ENCODE peak calls at places on chromosomes 4 and X, in ten cellular contexts. J, O, X, V, E, F, N, R, L and G are unnamed samples.
A peak's percentile ranks its signal among the peaks of the same experiment; 100 is the strongest.

GRCh38 chrX:136652822-136653723 is 5.1 kb downstream of the CD40LG start:
- DNase-seq in J (no peak), X (no peak), R (no peak), V (peak; percentile 14), L (no peak), E (no peak), N (no peak), O (no peak), F (peak; percentile 7), G (no peak)

GRCh38 chrX:148574247-148574973 is 74.0 kb downstream of the AFF2 start:
- DNase-seq in R (no peak), N (no peak), E (no peak), O (no peak), J (no peak), V (peak; percentile 9), F (no peak), X (no peak), L (no peak), G (peak; percentile 6)

GRCh38 chrX:154396948-154397887 is 959 bp upstream of the RPL10 start:
- DNase-seq in V (peak; percentile 85), F (peak; percentile 53), E (peak; percentile 39), N (peak; percentile 85), X (peak; percentile 72), R (no peak), L (no peak), J (peak; percentile 44), O (peak; percentile 94), G (peak; percentile 69)

GRCh38 chrX:13747836-13748235 is 13.3 kb downstream of the OFD1 start:
- DNase-seq in F (peak; percentile 84), R (no peak), E (peak; percentile 65), N (no peak), L (peak; percentile 34), V (peak; percentile 51), J (peak; percentile 13), O (no peak), X (peak; percentile 18), G (peak; percentile 71)

GRCh38 chr4:137901114-137901513 is 341.0 kb downstream of the SLC7A11 start:
- DNase-seq in N (no peak), E (no peak), F (no peak), J (no peak), O (no peak), V (no peak), R (no peak), X (no peak), L (no peak), G (no peak)

GRCh38 chr4:86493460-86493859 is 100.7 kb upstream of the PTPN13 start:
- DNase-seq in X (no peak), O (no peak), E (no peak), J (no peak), V (no peak), L (peak; percentile 28), F (peak; percentile 33), N (no peak), R (no peak), G (no peak)

GRCh38 chrX:54807524-54808108 is at the start of gene MAGED2:
- DNase-seq in V (no peak), L (no peak), X (peak; percentile 27), N (no peak), E (no peak), J (peak; percentile 27), R (no peak), F (peak; percentile 53), O (no peak), G (no peak)

GRCh38 chrX:11787564-11787963 is 29.5 kb downstream of the MSL3 start:
- DNase-seq in R (no peak), V (peak; percentile 19), J (peak; percentile 85), X (peak; percentile 52), F (peak; percentile 75), L (no peak), N (peak; percentile 77), O (peak; percentile 90), E (peak; percentile 58), G (peak; percentile 67)

GRCh38 chr4:6891436-6892170 is 18.0 kb upstream of the TBC1D14 start:
- DNase-seq in V (no peak), X (no peak), L (no peak), E (peak; percentile 22), F (peak; percentile 34), R (no peak), N (no peak), J (no peak), O (peak; percentile 86), G (no peak)

GRCh38 chr4:38088321-38088720 is 128.1 kb downstream of the PTTG2 start:
- DNase-seq in J (no peak), O (no peak), V (no peak), R (no peak), L (no peak), F (no peak), E (no peak), X (no peak), N (no peak), G (no peak)

GRCh38 chr4:70895405-70895804 is 6.8 kb upstream of the MOB1B start:
- DNase-seq in V (no peak), F (no peak), L (no peak), N (no peak), E (no peak), X (peak; percentile 42), R (no peak), J (no peak), O (no peak), G (no peak)

GRCh38 chr4:173367285-173367684 is 3.5 kb upstream of the SAP30 start:
- DNase-seq in N (no peak), E (no peak), F (peak; percentile 35), J (no peak), R (no peak), O (no peak), X (no peak), V (peak; percentile 48), L (no peak), G (peak; percentile 47)

DNA sequence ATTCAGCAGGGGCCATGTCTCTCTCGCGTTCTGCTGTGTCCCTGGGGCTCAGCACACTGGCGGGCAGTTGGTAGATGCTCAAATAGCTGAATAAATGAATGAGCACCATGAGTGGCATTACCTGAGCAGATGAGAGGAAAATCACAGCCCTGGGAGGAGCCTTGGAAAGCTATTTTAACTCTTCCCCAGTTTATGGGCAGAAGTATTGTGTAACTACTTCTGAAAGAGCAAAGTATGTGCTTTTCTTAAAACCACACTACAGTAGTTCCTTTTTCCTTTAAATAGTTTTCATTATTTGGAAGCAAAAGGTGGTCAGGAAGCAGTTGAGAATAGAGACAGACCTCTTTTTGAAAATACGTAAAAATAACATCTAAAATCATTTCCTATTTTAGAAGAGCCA is 3.0 kb upstream of the PLAC1 start:
- DNase-seq in J (no peak), R (no peak), E (no peak), V (no peak), X (no peak), F (no peak), L (no peak), O (no peak), N (no peak), G (no peak)
- TF ChIP-seq CTCF in J (no peak), R (no peak), E (no peak), V (no peak), X (no peak), F (no peak), L (no peak), O (no peak), N (no peak), G (no peak)

GRCh38 chr4:147628415-147628814 is 11.2 kb downstream of the TMEM184C start:
- DNase-seq in O (no peak), X (no peak), F (peak; percentile 28), E (no peak), V (no peak), N (no peak), R (no peak), L (no peak), J (no peak), G (no peak)

GRCh38 chr4:147620315-147620714 is 3.1 kb downstream of the TMEM184C start:
- DNase-seq in F (no peak), R (no peak), N (no peak), E (no peak), J (no peak), V (no peak), O (no peak), L (no peak), X (no peak), G (no peak)

GRCh38 chr4:147626903-147627302 is 9.7 kb downstream of the TMEM184C start:
- DNase-seq in N (no peak), O (no peak), E (no peak), L (no peak), R (no peak), V (no peak), X (no peak), F (no peak), J (no peak), G (no peak)

DNA sequence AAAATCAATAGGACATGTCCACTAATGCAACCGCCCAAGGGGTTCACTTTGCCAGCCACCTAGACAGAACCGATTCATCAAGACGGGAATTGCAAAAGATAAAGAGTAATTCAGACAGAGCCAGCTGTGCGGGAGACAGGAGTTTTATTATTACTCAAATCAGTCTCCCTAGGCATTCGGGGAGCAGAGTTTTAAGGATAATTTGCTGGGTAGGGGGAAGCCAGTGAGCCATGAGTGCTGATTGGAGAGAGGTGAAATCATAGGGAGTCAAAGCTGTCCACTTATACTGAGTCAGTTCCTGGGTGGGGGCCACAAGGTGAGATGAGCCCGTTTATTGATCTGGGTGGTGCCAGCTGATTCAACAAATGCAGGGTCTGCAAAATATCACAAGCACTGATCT is 8.5 kb downstream of the TMEM184C start:
- DNase-seq in X (no peak), R (no peak), J (no peak), L (no peak), N (no peak), E (no peak), F (no peak), O (no peak), V (no peak), G (no peak)
- TF ChIP-seq CTCF in X (no peak), R (no peak), J (no peak), L (no peak), N (no peak), E (no peak), F (no peak), O (no peak), V (no peak), G (no peak)

GRCh38 chr4:129675036-129675435 is 579.1 kb downstream of the C4orf33 start:
- DNase-seq in N (no peak), X (no peak), L (no peak), V (no peak), J (no peak), F (no peak), O (no peak), R (no peak), E (no peak), G (no peak)

GRCh38 chr4:129668092-129668491 is 572.1 kb downstream of the C4orf33 start:
- DNase-seq in V (no peak), L (no peak), J (no peak), X (no peak), E (no peak), F (no peak), N (no peak), O (no peak), R (no peak), G (no peak)

GRCh38 chr4:129676934-129677333 is 581.0 kb downstream of the C4orf33 start:
- DNase-seq in X (no peak), O (no peak), N (no peak), L (no peak), V (no peak), R (no peak), J (no peak), E (no peak), F (no peak), G (no peak)

GRCh38 chr4:129672941-129673340 is 577.0 kb downstream of the C4orf33 start:
- DNase-seq in N (no peak), V (no peak), L (no peak), J (no peak), F (no peak), R (no peak), E (no peak), X (no peak), O (no peak), G (no peak)
- TF ChIP-seq CTCF in N (no peak), V (no peak), L (no peak), J (no peak), F (no peak), R (no peak), E (no peak), X (no peak), O (no peak), G (no peak)

GRCh38 chrX:111283446-111283845 is 13.2 kb upstream of the CAPN6 start:
- DNase-seq in R (no peak), V (no peak), N (no peak), E (no peak), L (no peak), J (no peak), O (no peak), X (no peak), F (no peak), G (no peak)
- TF ChIP-seq CTCF in R (no peak), V (no peak), N (no peak), E (no peak), L (no peak), J (no peak), O (no peak), X (no peak), F (no peak), G (no peak)